ENCODE peak calls at places on chromosomes 16 and 17, in seven cellular contexts. Q is cardiac muscle cell, G is brain microvascular endothelial cell, W is lung, E is kidney, Y is uterus, I is endodermal cell. R is an unnamed sample.

GRCh38 chr17:81090361-81091133 is 55.6 kb downstream of the BAIAP2 start:
- DNase-seq in Q (peak), G (no peak), W (peak), E (no peak), Y (no peak), I (peak), R (peak)

GRCh38 chr17:8799001-8799850 is at the start of gene MFSD6L:
- DNase-seq in Q (peak), G (peak), W (no peak), E (peak), Y (no peak), I (peak), R (peak)

GRCh38 chr17:77654296-77654695 is 304.2 kb upstream of the TNRC6C start:
- DNase-seq in Q (no peak), G (no peak), W (no peak), E (no peak), Y (no peak), I (no peak), R (no peak)

GRCh38 chr16:68344252-68344651 is 33.4 kb downstream of the PRMT7 start:
- DNase-seq in Q (no peak), G (no peak), W (no peak), E (peak), Y (no peak), I (no peak), R (no peak)

GRCh38 chr16:90019543-90020259 is 445 bp upstream of the DBNDD1 start:
- DNase-seq in Q (no peak), G (peak), W (no peak), E (no peak), Y (no peak), I (peak), R (peak)

GRCh38 chr17:59435238-59435637 is 103.8 kb downstream of the YPEL2 start:
- DNase-seq in Q (peak), G (peak), W (no peak), E (no peak), Y (no peak), I (no peak), R (no peak)

GRCh38 chr17:57544834-57545463 is 200.2 kb downstream of the CCDC182 start:
- DNase-seq in Q (no peak), G (no peak), W (no peak), E (no peak), Y (no peak), I (no peak), R (no peak)

GRCh38 chr17:72175787-72176515 is 55.1 kb downstream of the SOX9 start:
- DNase-seq in Q (no peak), G (no peak), W (no peak), E (peak), Y (no peak), I (no peak), R (no peak)

GRCh38 chr16:11155284-11155806 is 100.7 kb downstream of the SOCS1 start:
- DNase-seq in Q (peak), G (peak), W (no peak), E (no peak), Y (no peak), I (no peak), R (no peak)

GRCh38 chr17:57009737-57010445 is 32.0 kb downstream of the SCPEP1 start:
- DNase-seq in Q (peak), G (peak), W (peak), E (no peak), Y (peak), I (peak), R (peak)

GRCh38 chr16:87831421-87832136 is 37.7 kb downstream of the SLC7A5 start:
- DNase-seq in Q (no peak), G (no peak), W (no peak), E (no peak), Y (no peak), I (no peak), R (no peak)

GRCh38 chr17:57455063-57455914 is 199.0 kb downstream of the MSI2 start:
- DNase-seq in Q (peak), G (peak), W (no peak), E (no peak), Y (no peak), I (no peak), R (no peak)

GRCh38 chr17:44533533-44534246 is 23.6 kb upstream of the FZD2 start:
- DNase-seq in Q (peak), G (peak), W (peak), E (peak), Y (peak), I (peak), R (peak)

GRCh38 chr17:76447931-76448652 is 4.9 kb downstream of the UBE2O start:
- DNase-seq in Q (no peak), G (peak), W (no peak), E (no peak), Y (no peak), I (no peak), R (no peak)

GRCh38 chr16:82990155-82990554 is 363.4 kb downstream of the CDH13 start:
- DNase-seq in Q (peak), G (peak), W (no peak), E (no peak), Y (no peak), I (no peak), R (no peak)

GRCh38 chr16:84735846-84736586 is 36.2 kb downstream of the USP10 start:
- DNase-seq in Q (peak), G (no peak), W (peak), E (no peak), Y (no peak), I (no peak), R (peak)

GRCh38 chr16:3023669-3024478 is at the start of the genes HCFC1R1 and THOC6:
- DNase-seq in Q (peak), G (peak), W (peak), E (peak), Y (peak), I (peak), R (peak)

GRCh38 chr16:22915003-22915402 is 101.0 kb downstream of the HS3ST2 start:
- DNase-seq in Q (no peak), G (no peak), W (no peak), E (no peak), Y (no peak), I (peak), R (no peak)

GRCh38 chr17:63932008-63932561 is at the start of gene CD79B:
- DNase-seq in Q (no peak), G (no peak), W (no peak), E (peak), Y (no peak), I (no peak), R (no peak)

GRCh38 chr16:80058236-80058635 is 457.7 kb upstream of the MAF start:
- DNase-seq in Q (peak), G (no peak), W (peak), E (peak), Y (peak), I (no peak), R (peak)

GRCh38 chr16:31271621-31272190 is 11.9 kb downstream of the ITGAM start:
- DNase-seq in Q (no peak), G (no peak), W (no peak), E (no peak), Y (no peak), I (no peak), R (no peak)

GRCh38 chr16:13014516-13014915 is 113.1 kb downstream of the SHISA9 start:
- DNase-seq in Q (no peak), G (no peak), W (no peak), E (no peak), Y (no peak), I (peak), R (no peak)

GRCh38 chr16:66695474-66695934 is 1.0 kb downstream of the CMTM4 start:
- DNase-seq in Q (no peak), G (no peak), W (no peak), E (no peak), Y (no peak), I (no peak), R (no peak)

GRCh38 chr16:28264656-28265055 is 27.7 kb upstream of the SBK1 start:
- DNase-seq in Q (peak), G (no peak), W (peak), E (no peak), Y (no peak), I (no peak), R (no peak)

GRCh38 chr17:29753845-29754439 is 131.2 kb upstream of the CORO6 start:
- DNase-seq in Q (no peak), G (no peak), W (no peak), E (no peak), Y (no peak), I (no peak), R (no peak)

GRCh38 chr17:63140255-63140654 is 174.2 kb downstream of the TANC2 start:
- DNase-seq in Q (peak), G (peak), W (no peak), E (no peak), Y (no peak), I (no peak), R (peak)

GRCh38 chr16:11669380-11670146 is 1.3 kb downstream of the SNN start:
- DNase-seq in Q (no peak), G (no peak), W (peak), E (peak), Y (no peak), I (peak), R (peak)

GRCh38 chr16:77674888-77675287 is 47.4 kb upstream of the NUDT7 start:
- DNase-seq in Q (peak), G (peak), W (no peak), E (no peak), Y (no peak), I (no peak), R (no peak)

GRCh38 chr17:1697681-1698080 is 12.5 kb downstream of the TLCD2 start:
- DNase-seq in Q (no peak), G (no peak), W (peak), E (no peak), Y (no peak), I (no peak), R (no peak)

GRCh38 chr16:57601801-57602478 is 26.5 kb upstream of the ADGRG1 start:
- DNase-seq in Q (peak), G (peak), W (no peak), E (no peak), Y (no peak), I (peak), R (no peak)

GRCh38 chr16:66811043-66811442 is 9.7 kb upstream of the TERB1 start:
- DNase-seq in Q (no peak), G (no peak), W (no peak), E (no peak), Y (no peak), I (no peak), R (no peak)

GRCh38 chr16:11190585-11191565 is 65.1 kb downstream of the SOCS1 start:
- DNase-seq in Q (no peak), G (peak), W (no peak), E (no peak), Y (no peak), I (no peak), R (no peak)

GRCh38 chr16:88368036-88368435 is 14.7 kb upstream of the ZNF469 start:
- DNase-seq in Q (no peak), G (no peak), W (no peak), E (peak), Y (no peak), I (no peak), R (peak)

GRCh38 chr16:19844945-19845641 is 39.6 kb downstream of the GPRC5B start:
- DNase-seq in Q (peak), G (peak), W (no peak), E (no peak), Y (peak), I (no peak), R (peak)
- TF ChIP-seq CTCF in Q (no peak), G (no peak), W (no peak), E (no peak), Y (no peak), I (no peak), R (no peak)

GRCh38 chr17:74946641-74947040 is 10.9 kb downstream of the OTOP3 start:
- DNase-seq in Q (no peak), G (no peak), W (no peak), E (peak), Y (no peak), I (no peak), R (no peak)

GRCh38 chr17:74950207-74950606 is 14.5 kb downstream of the OTOP3 start:
- DNase-seq in Q (no peak), G (no peak), W (no peak), E (peak), Y (no peak), I (peak), R (no peak)

GRCh38 chr17:74949455-74950115 is 13.9 kb downstream of the OTOP3 start:
- DNase-seq in Q (no peak), G (no peak), W (no peak), E (peak), Y (no peak), I (no peak), R (no peak)

GRCh38 chr17:74945543-74945942 is 9.8 kb downstream of the OTOP3 start:
- DNase-seq in Q (no peak), G (no peak), W (no peak), E (peak), Y (no peak), I (no peak), R (no peak)

GRCh38 chr17:74947041-74947754 is 11.5 kb downstream of the OTOP3 start:
- DNase-seq in Q (no peak), G (no peak), W (no peak), E (peak), Y (no peak), I (no peak), R (no peak)
- TF ChIP-seq CTCF in Q (no peak), G (no peak), W (no peak), E (no peak), Y (no peak), I (no peak), R (no peak)

GRCh38 chr17:79188048-79188447 is 113.4 kb downstream of the ENGASE start:
- DNase-seq in Q (peak), G (no peak), W (no peak), E (no peak), Y (no peak), I (peak), R (peak)
- TF ChIP-seq CTCF in Q (peak), G (peak), W (peak), E (peak), Y (no peak), I (peak), R (no peak)

GRCh38 chr17:19321481-19322128 is 40.9 kb downstream of the B9D1 start:
- DNase-seq in Q (no peak), G (no peak), W (no peak), E (no peak), Y (no peak), I (peak), R (no peak)

GRCh38 chr17:19322861-19323260 is 39.7 kb downstream of the B9D1 start:
- DNase-seq in Q (no peak), G (no peak), W (no peak), E (no peak), Y (peak), I (peak), R (no peak)

GRCh38 chr17:19320876-19321275 is 41.6 kb downstream of the B9D1 start:
- DNase-seq in Q (no peak), G (no peak), W (no peak), E (no peak), Y (no peak), I (peak), R (no peak)

GRCh38 chr17:19319771-19320505 is 42.6 kb downstream of the B9D1 start:
- DNase-seq in Q (no peak), G (no peak), W (no peak), E (no peak), Y (no peak), I (peak), R (no peak)

GRCh38 chr17:19322129-19322505 is 40.4 kb downstream of the B9D1 start:
- DNase-seq in Q (no peak), G (no peak), W (no peak), E (no peak), Y (no peak), I (no peak), R (no peak)
- TF ChIP-seq CTCF in Q (no peak), G (no peak), W (no peak), E (no peak), Y (no peak), I (peak), R (no peak)

GRCh38 chr17:6713130-6713917 is at the start of gene SLC13A5:
- DNase-seq in Q (peak), G (no peak), W (no peak), E (no peak), Y (no peak), I (peak), R (no peak)
- TF ChIP-seq CTCF in Q (peak), G (peak), W (no peak), E (no peak), Y (no peak), I (peak), R (no peak)

GRCh38 chr17:82949361-82949760 is 109.5 kb upstream of the ZNF750 start:
- DNase-seq in Q (no peak), G (no peak), W (no peak), E (peak), Y (no peak), I (no peak), R (no peak)
- TF ChIP-seq CTCF in Q (no peak), G (no peak), W (no peak), E (no peak), Y (no peak), I (no peak), R (no peak)

DNA sequence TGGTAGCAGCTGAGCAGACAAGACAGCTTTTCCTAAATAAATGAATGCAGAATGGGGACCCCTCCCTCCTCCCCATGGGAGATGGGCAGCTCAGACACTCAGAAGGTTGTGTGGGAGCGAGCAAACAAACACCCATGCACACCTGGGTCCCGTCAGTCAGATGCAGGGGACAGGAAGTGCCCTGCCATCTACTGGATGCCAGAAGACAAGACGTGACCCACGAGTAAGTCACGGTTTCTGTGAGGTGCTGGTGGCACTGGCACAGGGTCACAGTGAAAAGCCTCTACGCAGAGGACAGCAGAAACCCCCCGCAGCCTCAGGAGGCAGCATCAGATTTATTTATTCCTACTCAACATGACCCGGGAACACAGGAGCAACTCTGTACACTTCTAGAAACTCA is 8.4 kb downstream of the HBQ1 start:
- DNase-seq in Q (no peak), G (no peak), W (no peak), E (no peak), Y (no peak), I (no peak), R (no peak)
- TF ChIP-seq CTCF in Q (no peak), G (no peak), W (no peak), E (no peak), Y (no peak), I (peak), R (no peak)

DNA sequence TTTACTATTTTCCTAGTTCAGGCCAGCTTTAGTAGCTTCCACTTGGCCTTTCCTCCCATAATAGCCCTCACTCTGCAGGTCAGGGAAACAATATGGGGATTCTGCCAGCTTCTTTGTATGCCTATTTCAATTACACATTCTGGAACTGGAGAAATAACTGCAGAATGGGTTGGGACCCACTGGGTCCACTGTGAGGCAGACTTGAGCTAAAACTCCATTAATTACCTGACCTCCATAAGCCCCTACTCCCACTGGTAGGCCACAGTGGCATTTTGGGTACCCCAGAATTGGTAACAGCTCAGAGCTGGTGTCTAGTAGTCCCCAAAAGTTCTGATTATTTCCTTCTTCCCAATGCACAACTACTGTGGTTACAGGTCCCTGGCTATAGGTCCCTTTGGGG is 16.7 kb upstream of the TENT4B start:
- DNase-seq in Q (no peak), G (no peak), W (no peak), E (no peak), Y (no peak), I (no peak), R (no peak)
- TF ChIP-seq CTCF in Q (peak), G (peak), W (no peak), E (peak), Y (no peak), I (peak), R (no peak)

R was measured in mucosa of descending colon.